ENCODE peak calls at places on chromosomes 7 and 10, in ten cellular contexts. One of them, this sample, is unnamed.

GRCh38 chr10:61939575-61940301 is 38.2 kb downstream of the ARID5B start:
- DNase-seq in Peyer's patch: no peak
- DNase-seq in CD8-positive, alpha-beta T cell: no peak
- DNase-seq in A549: peak; percentile 9
- DNase-seq in PC-3: peak; percentile 100
- DNase-seq in fibroblast of pulmonary artery: peak; percentile 76
- DNase-seq in IMR-90: peak; percentile 90
- DNase-seq in NB4: no peak
- DNase-seq in mammary epithelial cell: peak; percentile 73
- DNase-seq in astrocyte of the spinal cord: peak; percentile 80
- DNase-seq in this sample: no peak

GRCh38 chr7:22985436-22985835 is 28.5 kb downstream of the HYCC1 start:
- DNase-seq in Peyer's patch: no peak
- DNase-seq in CD8-positive, alpha-beta T cell: no peak
- DNase-seq in A549: no peak
- DNase-seq in PC-3: no peak
- DNase-seq in fibroblast of pulmonary artery: no peak
- DNase-seq in IMR-90: no peak
- DNase-seq in NB4: no peak
- DNase-seq in mammary epithelial cell: no peak
- DNase-seq in astrocyte of the spinal cord: no peak
- DNase-seq in this sample: no peak

GRCh38 chr10:68795886-68796532 is 31.3 kb upstream of the STOX1 start:
- DNase-seq in Peyer's patch: no peak
- DNase-seq in CD8-positive, alpha-beta T cell: no peak
- DNase-seq in A549: no peak
- DNase-seq in PC-3: no peak
- DNase-seq in fibroblast of pulmonary artery: no peak
- DNase-seq in IMR-90: no peak
- DNase-seq in NB4: no peak
- DNase-seq in mammary epithelial cell: peak; percentile 50
- DNase-seq in astrocyte of the spinal cord: no peak
- DNase-seq in this sample: no peak

GRCh38 chr10:51569467-51569866 is 129.9 kb downstream of the CSTF2T start:
- DNase-seq in Peyer's patch: no peak
- DNase-seq in CD8-positive, alpha-beta T cell: no peak
- DNase-seq in A549: no peak
- DNase-seq in PC-3: no peak
- DNase-seq in fibroblast of pulmonary artery: no peak
- DNase-seq in IMR-90: no peak
- DNase-seq in NB4: no peak
- DNase-seq in mammary epithelial cell: no peak
- DNase-seq in astrocyte of the spinal cord: no peak
- DNase-seq in this sample: no peak

GRCh38 chr7:76428868-76429805 is 4.4 kb downstream of the ZP3 start:
- DNase-seq in Peyer's patch: no peak
- DNase-seq in CD8-positive, alpha-beta T cell: no peak
- DNase-seq in A549: no peak
- DNase-seq in PC-3: no peak
- DNase-seq in fibroblast of pulmonary artery: peak; percentile 40
- DNase-seq in IMR-90: peak; percentile 38
- DNase-seq in NB4: peak; percentile 86
- DNase-seq in mammary epithelial cell: no peak
- DNase-seq in astrocyte of the spinal cord: peak; percentile 16
- DNase-seq in this sample: no peak

GRCh38 chr7:47669178-47669878 is 87.4 kb upstream of the TNS3 start:
- DNase-seq in Peyer's patch: peak; percentile 91
- DNase-seq in CD8-positive, alpha-beta T cell: no peak
- DNase-seq in A549: peak; percentile 61
- DNase-seq in PC-3: peak; percentile 92
- DNase-seq in fibroblast of pulmonary artery: peak; percentile 92
- DNase-seq in IMR-90: peak; percentile 96
- DNase-seq in NB4: peak; percentile 92
- DNase-seq in mammary epithelial cell: peak; percentile 65
- DNase-seq in astrocyte of the spinal cord: peak; percentile 93
- DNase-seq in this sample: no peak

GRCh38 chr10:94314913-94315545 is 47.7 kb downstream of the NOC3L start:
- DNase-seq in Peyer's patch: no peak
- DNase-seq in CD8-positive, alpha-beta T cell: no peak
- DNase-seq in A549: no peak
- DNase-seq in PC-3: no peak
- DNase-seq in fibroblast of pulmonary artery: peak; percentile 55
- DNase-seq in IMR-90: peak; percentile 43
- DNase-seq in NB4: no peak
- DNase-seq in mammary epithelial cell: no peak
- DNase-seq in astrocyte of the spinal cord: peak; percentile 48
- DNase-seq in this sample: no peak

GRCh38 chr10:129775681-129776080 is 188.4 kb downstream of the EBF3 start:
- DNase-seq in Peyer's patch: no peak
- DNase-seq in CD8-positive, alpha-beta T cell: no peak
- DNase-seq in A549: no peak
- DNase-seq in PC-3: no peak
- DNase-seq in fibroblast of pulmonary artery: no peak
- DNase-seq in IMR-90: no peak
- DNase-seq in NB4: no peak
- DNase-seq in mammary epithelial cell: no peak
- DNase-seq in astrocyte of the spinal cord: no peak
- DNase-seq in this sample: no peak

GRCh38 chr7:32479574-32480200 is 10.5 kb downstream of the LSM5 start:
- DNase-seq in Peyer's patch: no peak
- DNase-seq in CD8-positive, alpha-beta T cell: no peak
- DNase-seq in A549: peak; percentile 72
- DNase-seq in PC-3: peak; percentile 68
- DNase-seq in fibroblast of pulmonary artery: peak; percentile 82
- DNase-seq in IMR-90: peak; percentile 52
- DNase-seq in NB4: peak; percentile 77
- DNase-seq in mammary epithelial cell: peak; percentile 29
- DNase-seq in astrocyte of the spinal cord: peak; percentile 64
- DNase-seq in this sample: no peak

GRCh38 chr7:154372106-154372505 is 319.9 kb downstream of the DPP6 start:
- DNase-seq in Peyer's patch: no peak
- DNase-seq in CD8-positive, alpha-beta T cell: no peak
- DNase-seq in A549: no peak
- DNase-seq in PC-3: no peak
- DNase-seq in fibroblast of pulmonary artery: no peak
- DNase-seq in IMR-90: no peak
- DNase-seq in NB4: no peak
- DNase-seq in mammary epithelial cell: no peak
- DNase-seq in astrocyte of the spinal cord: no peak
- DNase-seq in this sample: no peak

GRCh38 chr7:78311176-78311575 is 512.6 kb downstream of the PHTF2 start:
- DNase-seq in Peyer's patch: no peak
- DNase-seq in CD8-positive, alpha-beta T cell: no peak
- DNase-seq in A549: no peak
- DNase-seq in PC-3: no peak
- DNase-seq in fibroblast of pulmonary artery: no peak
- DNase-seq in IMR-90: no peak
- DNase-seq in NB4: no peak
- DNase-seq in mammary epithelial cell: no peak
- DNase-seq in astrocyte of the spinal cord: no peak
- DNase-seq in this sample: no peak

GRCh38 chr7:46390042-46390441 is 469.0 kb upstream of the IGFBP3 start:
- DNase-seq in Peyer's patch: no peak
- DNase-seq in CD8-positive, alpha-beta T cell: no peak
- DNase-seq in A549: no peak
- DNase-seq in PC-3: no peak
- DNase-seq in fibroblast of pulmonary artery: no peak
- DNase-seq in IMR-90: peak; percentile 6
- DNase-seq in NB4: no peak
- DNase-seq in mammary epithelial cell: no peak
- DNase-seq in astrocyte of the spinal cord: no peak
- DNase-seq in this sample: no peak

GRCh38 chr10:93199221-93199681 is 125.6 kb downstream of the CYP26A1 start:
- DNase-seq in Peyer's patch: peak; percentile 74
- DNase-seq in CD8-positive, alpha-beta T cell: no peak
- DNase-seq in A549: peak; percentile 58
- DNase-seq in PC-3: peak; percentile 29
- DNase-seq in fibroblast of pulmonary artery: peak; percentile 38
- DNase-seq in IMR-90: peak; percentile 39
- DNase-seq in NB4: peak; percentile 74
- DNase-seq in mammary epithelial cell: peak; percentile 6
- DNase-seq in astrocyte of the spinal cord: peak; percentile 76
- DNase-seq in this sample: no peak

DNA sequence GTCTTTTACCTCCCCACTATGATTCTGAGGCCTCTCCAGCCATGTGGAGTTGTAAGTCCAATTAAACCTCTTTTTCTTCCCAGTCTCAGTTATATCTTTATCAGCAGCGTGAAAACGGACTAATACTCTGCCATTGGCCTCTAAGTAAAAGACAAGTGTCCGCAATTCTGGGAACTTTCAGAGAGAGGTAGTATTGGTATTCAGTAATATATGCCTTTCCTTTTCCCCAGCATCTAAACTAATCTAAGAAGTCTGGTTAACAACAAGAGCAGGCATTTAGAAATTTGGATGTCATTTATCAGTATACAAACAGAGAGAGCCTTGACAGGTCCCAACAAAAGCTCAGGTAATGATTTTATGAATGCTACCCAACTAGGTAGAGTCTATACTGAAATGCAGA is 95.2 kb downstream of the ATE1 start:
- DNase-seq in Peyer's patch: no peak
- DNase-seq in CD8-positive, alpha-beta T cell: no peak
- DNase-seq in A549: no peak
- DNase-seq in PC-3: no peak
- DNase-seq in fibroblast of pulmonary artery: no peak
- DNase-seq in IMR-90: no peak
- DNase-seq in NB4: no peak
- DNase-seq in mammary epithelial cell: no peak
- DNase-seq in astrocyte of the spinal cord: no peak
- DNase-seq in this sample: no peak
- H3K4me3 ChIP-seq in Peyer's patch: no peak overlapping the region
- H3K4me3 ChIP-seq in CD8-positive, alpha-beta T cell: no peak overlapping the region
- H3K4me3 ChIP-seq in A549: no peak overlapping the region
- H3K4me3 ChIP-seq in PC-3: no peak overlapping the region
- H3K4me3 ChIP-seq in fibroblast of pulmonary artery: no peak overlapping the region
- H3K4me3 ChIP-seq in IMR-90: no peak overlapping the region
- H3K4me3 ChIP-seq in NB4: no peak overlapping the region
- H3K4me3 ChIP-seq in mammary epithelial cell: no peak overlapping the region
- H3K4me3 ChIP-seq in astrocyte of the spinal cord: no peak overlapping the region
- H3K4me3 ChIP-seq in this sample: no peak overlapping the region

DNA sequence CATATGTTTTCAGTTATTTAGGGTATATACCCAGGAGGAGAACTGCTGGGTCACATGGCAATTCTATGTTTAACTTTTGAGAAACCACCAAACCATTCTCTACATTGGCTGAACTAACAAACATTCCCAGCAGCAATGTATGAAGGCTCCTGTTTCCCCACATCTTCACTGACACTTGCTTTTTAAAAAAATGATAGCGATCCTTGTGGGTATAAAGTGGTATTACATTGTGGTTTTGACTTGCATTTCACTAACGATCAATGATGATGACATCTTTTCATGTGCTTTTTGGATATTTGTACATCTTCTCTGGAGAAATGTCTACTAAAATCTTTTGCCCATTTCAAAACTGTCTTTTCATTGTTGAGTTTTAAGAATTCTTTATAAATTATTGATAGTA is 51.2 kb upstream of the ANAPC16 start:
- DNase-seq in Peyer's patch: no peak
- DNase-seq in CD8-positive, alpha-beta T cell: no peak
- DNase-seq in A549: no peak
- DNase-seq in PC-3: no peak
- DNase-seq in fibroblast of pulmonary artery: no peak
- DNase-seq in IMR-90: peak; percentile 25
- DNase-seq in NB4: peak; percentile 53
- DNase-seq in mammary epithelial cell: no peak
- DNase-seq in astrocyte of the spinal cord: no peak
- DNase-seq in this sample: no peak
- TF ChIP-seq CTCF in Peyer's patch: peak; percentile 18
- TF ChIP-seq CTCF in CD8-positive, alpha-beta T cell: peak; percentile 85
- TF ChIP-seq CTCF in A549: no peak
- TF ChIP-seq CTCF in PC-3: no peak
- TF ChIP-seq CTCF in fibroblast of pulmonary artery: no peak
- TF ChIP-seq CTCF in IMR-90: no peak
- TF ChIP-seq CTCF in NB4: peak; percentile 25
- TF ChIP-seq CTCF in mammary epithelial cell: no peak
- TF ChIP-seq CTCF in astrocyte of the spinal cord: no peak
- TF ChIP-seq CTCF in this sample: no peak

DNA sequence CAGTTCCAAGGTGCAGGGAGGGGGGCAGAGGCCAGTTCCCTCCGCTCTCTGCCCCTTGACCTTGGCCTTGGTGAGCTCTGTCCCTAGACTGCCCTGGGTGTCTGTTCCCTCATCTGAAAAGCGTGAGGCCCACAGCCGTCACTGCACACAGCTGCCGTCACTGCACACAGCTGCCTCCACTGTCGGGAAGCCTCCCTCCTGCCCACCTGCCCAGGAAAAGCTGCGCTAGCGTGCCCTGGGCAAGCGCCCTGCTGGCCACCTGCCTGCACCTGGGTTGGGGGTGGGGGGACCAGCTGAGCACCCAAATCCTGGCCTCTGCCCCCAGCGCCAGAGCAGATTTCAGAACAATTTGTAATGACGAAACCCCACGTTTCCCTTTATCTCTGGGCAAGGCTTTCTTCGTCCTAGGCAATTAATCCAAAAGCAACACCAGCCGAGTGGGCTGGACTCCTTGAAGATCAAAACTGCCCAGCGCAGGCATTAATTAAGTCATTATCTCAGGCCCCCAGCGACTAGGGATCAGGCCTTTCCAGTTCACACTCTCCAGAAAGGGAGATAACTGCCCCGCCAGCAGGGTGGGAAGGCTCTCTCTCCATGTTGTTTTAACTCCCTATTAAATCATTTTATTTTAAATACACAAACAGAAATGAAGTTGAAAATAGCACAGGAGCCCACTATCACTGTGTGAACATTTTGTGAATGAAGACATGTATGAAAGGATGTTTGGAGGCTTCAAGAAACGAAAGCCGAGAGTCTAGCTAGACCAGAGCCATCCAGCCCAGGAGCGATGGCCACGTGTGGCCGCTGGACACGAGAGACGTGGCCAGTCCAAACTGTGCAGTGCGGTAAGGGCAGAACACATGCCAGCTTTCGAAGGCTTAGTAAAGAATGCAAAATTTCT is 4.0 kb upstream of the PDGFA start:
- DNase-seq in Peyer's patch: no peak
- DNase-seq in CD8-positive, alpha-beta T cell: no peak
- DNase-seq in A549: no peak
- DNase-seq in PC-3: no peak
- DNase-seq in fibroblast of pulmonary artery: no peak
- DNase-seq in IMR-90: no peak
- DNase-seq in NB4: no peak
- DNase-seq in mammary epithelial cell: no peak
- DNase-seq in astrocyte of the spinal cord: no peak
- DNase-seq in this sample: no peak
- H3K4me3 ChIP-seq in Peyer's patch: no peak overlapping the region
- H3K4me3 ChIP-seq in CD8-positive, alpha-beta T cell: no peak overlapping the region
- H3K4me3 ChIP-seq in A549: no peak overlapping the region
- H3K4me3 ChIP-seq in PC-3: no peak overlapping the region
- H3K4me3 ChIP-seq in fibroblast of pulmonary artery: no peak overlapping the region
- H3K4me3 ChIP-seq in IMR-90: no peak overlapping the region
- H3K4me3 ChIP-seq in NB4: no peak overlapping the region
- H3K4me3 ChIP-seq in mammary epithelial cell: no peak overlapping the region
- H3K4me3 ChIP-seq in astrocyte of the spinal cord: no peak overlapping the region
- H3K4me3 ChIP-seq in this sample: no peak overlapping the region

DNA sequence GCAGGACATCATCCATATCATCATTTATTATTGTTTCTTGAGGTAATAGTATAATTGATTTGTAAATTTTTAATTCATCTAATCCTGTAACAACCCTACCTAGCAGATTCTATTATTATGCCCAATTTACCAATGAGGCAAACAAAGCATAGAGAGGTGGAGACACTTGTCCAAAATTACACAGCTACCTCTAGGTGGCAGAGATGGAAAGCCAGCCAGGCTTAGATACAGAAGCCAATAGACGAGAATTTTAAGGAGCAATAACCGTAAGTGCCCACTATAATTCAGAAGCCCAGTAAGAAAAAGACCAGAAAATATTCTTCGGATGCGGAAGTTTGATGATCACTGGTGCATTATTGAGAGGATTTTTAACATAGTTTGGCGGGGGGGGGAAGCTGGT is 54.0 kb downstream of the ANK3 start:
- DNase-seq in Peyer's patch: no peak
- DNase-seq in CD8-positive, alpha-beta T cell: no peak
- DNase-seq in A549: peak; percentile 18
- DNase-seq in PC-3: peak; percentile 72
- DNase-seq in fibroblast of pulmonary artery: no peak
- DNase-seq in IMR-90: no peak
- DNase-seq in NB4: peak; percentile 8
- DNase-seq in mammary epithelial cell: no peak
- DNase-seq in astrocyte of the spinal cord: no peak
- DNase-seq in this sample: no peak
- TF ChIP-seq CTCF in Peyer's patch: no peak
- TF ChIP-seq CTCF in CD8-positive, alpha-beta T cell: no peak
- TF ChIP-seq CTCF in A549: peak; percentile 56
- TF ChIP-seq CTCF in PC-3: peak; percentile 95
- TF ChIP-seq CTCF in fibroblast of pulmonary artery: peak; percentile 25
- TF ChIP-seq CTCF in IMR-90: no peak
- TF ChIP-seq CTCF in NB4: peak; percentile 29
- TF ChIP-seq CTCF in mammary epithelial cell: peak; percentile 19
- TF ChIP-seq CTCF in astrocyte of the spinal cord: peak; percentile 35
- TF ChIP-seq CTCF in this sample: peak; percentile 29